ENCODE peak calls at places on chromosome 11, in five cellular contexts. N, J, G, D and H are unnamed samples. For H3K4me1, the result is how much of the 10 kb centered on the place peaks cover.

GRCh38 chr11:119685073-119685746 is 43.8 kb downstream of the NECTIN1 start:
- DNase-seq in D (no peak), G (no peak), J (no peak), N (no peak), H (no peak)

GRCh38 chr11:17002543-17002942 is 11.7 kb downstream of the PLEKHA7 start:
- DNase-seq in D (no peak), G (no peak), N (no peak), J (no peak), H (no peak)

GRCh38 chr11:21323617-21324016 is 654.2 kb downstream of the NELL1 start:
- DNase-seq in N (no peak), G (no peak), D (peak), J (no peak), H (no peak)

GRCh38 chr11:8775341-8776133 is 92.9 kb downstream of the RPL27A start:
- DNase-seq in N (no peak), G (no peak), J (peak), D (no peak), H (no peak)

GRCh38 chr11:9380773-9381172 is 3.7 kb upstream of the IPO7 start:
- DNase-seq in D (peak), G (no peak), J (no peak), N (no peak), H (no peak)

GRCh38 chr11:128448487-128448886 is 138.9 kb downstream of the ETS1 start:
- DNase-seq in G (no peak), D (peak), N (peak), J (peak), H (peak)

GRCh38 chr11:61293869-61294716 is 1.0 kb downstream of the VWCE start:
- DNase-seq in J (peak), G (peak), N (no peak), D (peak), H (peak)

GRCh38 chr11:12017243-12017678 is 8.8 kb upstream of the DKK3 start:
- DNase-seq in G (no peak), D (no peak), N (no peak), J (no peak), H (no peak)

GRCh38 chr11:130737866-130738431 is 178.3 kb downstream of the SNX19 start:
- DNase-seq in N (no peak), G (peak), D (no peak), J (peak), H (no peak)

GRCh38 chr11:58573451-58574104 is 2.1 kb downstream of the LPXN start:
- DNase-seq in N (peak), J (no peak), G (no peak), D (no peak), H (no peak)
- TF ChIP-seq POLR2AphosphoS5 in N (no peak), J (no peak), G (no peak), D (no peak), H (no peak)

GRCh38 chr11:76761959-76762358 is 21.2 kb upstream of the TSKU start:
- DNase-seq in J (no peak), N (no peak), D (no peak), G (no peak), H (no peak)

GRCh38 chr11:76764941-76765340 is 18.2 kb upstream of the TSKU start:
- DNase-seq in G (no peak), N (no peak), D (no peak), J (no peak), H (no peak)

GRCh38 chr11:76765863-76766350 is 17.2 kb upstream of the TSKU start:
- DNase-seq in N (no peak), J (no peak), G (no peak), D (no peak), H (no peak)

GRCh38 chr11:76763573-76764348 is 19.4 kb upstream of the TSKU start:
- DNase-seq in N (no peak), J (no peak), D (no peak), G (no peak), H (no peak)

GRCh38 chr11:76762867-76763572 is 20.1 kb upstream of the TSKU start:
- DNase-seq in N (no peak), J (no peak), D (no peak), G (no peak), H (no peak)
- H3K4me1 ChIP-seq in N (under half), J (under half), D (under half), G (under half), H (under half)

GRCh38 chr11:66471142-66471541 is 4.4 kb downstream of the PELI3 start:
- DNase-seq in G (peak), N (no peak), J (no peak), D (no peak), H (no peak)

GRCh38 chr11:66469441-66469840 is 2.7 kb downstream of the PELI3 start:
- DNase-seq in N (no peak), D (no peak), J (no peak), G (no peak), H (no peak)

GRCh38 chr11:66468691-66469090 is 2.0 kb downstream of the PELI3 start:
- DNase-seq in N (no peak), D (no peak), G (no peak), J (no peak), H (no peak)

GRCh38 chr11:66472054-66472453 is 5.3 kb downstream of the PELI3 start:
- DNase-seq in N (no peak), G (no peak), J (no peak), D (no peak), H (no peak)

GRCh38 chr11:66470015-66470414 is 3.3 kb downstream of the PELI3 start:
- DNase-seq in N (no peak), G (no peak), D (peak), J (no peak), H (no peak)
- TF ChIP-seq POLR2AphosphoS5 in N (no peak), G (no peak), D (no peak), J (no peak), H (no peak)

GRCh38 chr11:35261197-35261596 is 122.2 kb downstream of the CD44 start:
- DNase-seq in G (no peak), N (no peak), J (no peak), D (no peak), H (no peak)

GRCh38 chr11:35257287-35257686 is 118.3 kb downstream of the CD44 start:
- DNase-seq in G (no peak), D (no peak), N (no peak), J (no peak), H (no peak)

GRCh38 chr11:35262735-35263134 is 123.8 kb downstream of the CD44 start:
- DNase-seq in N (no peak), G (no peak), J (no peak), D (no peak), H (no peak)

GRCh38 chr11:35259529-35259928 is 120.6 kb downstream of the CD44 start:
- DNase-seq in N (no peak), G (no peak), D (no peak), J (no peak), H (no peak)

DNA sequence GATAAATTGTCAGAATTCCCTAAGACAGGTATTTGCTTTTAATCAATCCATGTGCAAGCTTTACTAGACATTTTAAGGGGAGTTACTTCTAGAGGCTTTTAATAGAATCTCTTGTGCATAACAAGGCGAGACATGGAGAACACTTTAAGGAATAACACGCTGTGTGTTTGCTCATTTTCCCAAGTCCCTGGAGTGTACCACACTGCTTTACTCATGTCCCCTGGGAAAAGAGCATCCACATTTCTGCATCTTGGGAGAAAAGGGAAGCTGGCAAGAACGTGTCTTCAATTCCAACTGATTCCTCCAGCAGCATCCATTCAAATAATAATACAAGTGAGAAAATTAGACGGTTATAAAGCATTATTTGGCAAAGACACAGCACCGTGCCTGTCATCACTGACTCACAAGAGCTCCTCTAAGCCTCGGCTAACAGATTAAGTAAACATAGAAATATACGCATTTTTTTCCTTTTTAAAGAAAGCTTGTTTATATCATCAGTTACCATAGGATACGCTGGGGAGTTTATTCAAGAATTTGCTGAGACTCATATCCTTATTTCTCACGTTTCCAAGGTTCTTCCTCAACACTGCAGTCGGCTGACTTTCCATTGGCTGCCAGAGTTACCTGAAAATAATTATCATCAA is 121.5 kb downstream of the CD44 start:
- DNase-seq in N (no peak), D (no peak), G (no peak), J (no peak), H (no peak)
- H3K4me1 ChIP-seq in N (under half), D (under half), G (under half), J (under half), H (under half)